ENCODE peak calls at places on chromosomes 6 and 20, in nine cellular contexts. Y is CD8-positive, alpha-beta T cell; A is effector memory CD4-positive, alpha-beta T cell; V is PC-9; S is upper lobe of right lung; C is transverse colon; F is IMR-90; L is ovary; Z is GM23338. P is an unnamed sample. For H3K36me3 and H3K4me1, the result is how much of the 10 kb centered on the place peaks cover.

GRCh38 chr20:45405566-45406259 is 2.4 kb upstream of the DBNDD2 start:
- DNase-seq in S (peak), Y (no peak), L (peak), Z (peak), C (peak), F (no peak), V (peak), A (no peak), P (peak)

GRCh38 chr20:23036371-23036770 is 1.3 kb downstream of the SSTR4 start:
- DNase-seq in Y (no peak), S (no peak), V (no peak), C (no peak), A (no peak), F (no peak), L (no peak), Z (no peak), P (no peak)

GRCh38 chr6:18477301-18477941 is 90.3 kb downstream of the RNF144B start:
- DNase-seq in Y (no peak), F (peak), V (no peak), L (no peak), C (no peak), A (no peak), S (no peak), Z (no peak), P (no peak)

GRCh38 chr20:24640686-24641085 is 171.3 kb downstream of the SYNDIG1 start:
- DNase-seq in F (no peak), V (no peak), Y (no peak), A (no peak), L (no peak), S (no peak), Z (no peak), C (no peak), P (no peak)

GRCh38 chr6:137698636-137699035 is 168.4 kb upstream of the TNFAIP3 start:
- DNase-seq in V (no peak), Y (no peak), F (peak), Z (no peak), S (no peak), L (no peak), C (peak), A (no peak), P (no peak)

GRCh38 chr20:11130554-11131166 is 456.9 kb upstream of the JAG1 start:
- DNase-seq in Y (no peak), V (no peak), S (no peak), A (no peak), Z (no peak), F (no peak), L (no peak), C (no peak), P (no peak)

GRCh38 chr6:150273457-150274309 is 95.1 kb upstream of the IYD start:
- DNase-seq in Y (no peak), C (no peak), F (no peak), S (no peak), V (no peak), A (no peak), Z (no peak), L (no peak), P (no peak)

GRCh38 chr6:166463363-166464067 is 80.8 kb upstream of the MPC1 start:
- DNase-seq in V (no peak), Y (no peak), A (no peak), F (no peak), S (no peak), Z (no peak), C (no peak), L (no peak), P (no peak)

GRCh38 chr6:90194371-90194841 is 102.2 kb downstream of the BACH2 start:
- DNase-seq in Y (no peak), A (no peak), F (peak), S (no peak), V (no peak), C (no peak), Z (no peak), L (no peak), P (no peak)

GRCh38 chr6:33622456-33623431 is 1.6 kb downstream of the ITPR3 start:
- DNase-seq in L (no peak), C (peak), S (peak), V (peak), Z (no peak), A (no peak), F (no peak), Y (no peak), P (no peak)

GRCh38 chr6:169789146-169789943 is 37.9 kb downstream of the ERMARD start:
- DNase-seq in Y (no peak), L (no peak), V (no peak), C (no peak), Z (peak), S (peak), A (no peak), F (no peak), P (no peak)

GRCh38 chr6:39226606-39227300 is 2.5 kb downstream of the KCNK5 start:
- DNase-seq in C (no peak), F (no peak), Y (no peak), V (no peak), Z (no peak), S (no peak), A (no peak), L (peak), P (no peak)

GRCh38 chr20:57176842-57177241 is 89.6 kb downstream of the BMP7 start:
- DNase-seq in V (no peak), L (no peak), Z (no peak), A (no peak), C (no peak), F (no peak), Y (no peak), S (no peak), P (no peak)

GRCh38 chr6:14272111-14273085 is 154.8 kb downstream of the CD83 start:
- DNase-seq in Z (no peak), L (no peak), C (no peak), S (no peak), V (peak), Y (no peak), A (no peak), F (peak), P (no peak)

GRCh38 chr6:33761922-33762629 is 15.4 kb upstream of the IP6K3 start:
- DNase-seq in V (peak), Y (peak), Z (peak), C (peak), F (peak), L (peak), A (no peak), S (peak), P (no peak)

GRCh38 chr6:147834377-147834776 is 325.9 kb downstream of the SAMD5 start:
- DNase-seq in C (no peak), V (no peak), Y (no peak), F (no peak), Z (no peak), S (no peak), A (no peak), L (no peak), P (no peak)

GRCh38 chr6:28906674-28907073 is 17.1 kb downstream of the TRIM27 start:
- DNase-seq in C (no peak), L (no peak), A (no peak), V (no peak), F (no peak), Y (no peak), S (no peak), Z (no peak), P (no peak)

GRCh38 chr6:69379518-69379917 is 417.3 kb downstream of the LMBRD1 start:
- DNase-seq in A (no peak), F (no peak), C (no peak), Y (no peak), V (no peak), Z (no peak), L (no peak), S (no peak), P (no peak)

GRCh38 chr6:159720708-159721107 is 6.6 kb upstream of the WTAP start:
- DNase-seq in Y (no peak), C (no peak), S (no peak), A (no peak), Z (peak), V (peak), F (no peak), L (no peak), P (no peak)

GRCh38 chr6:26087284-26088115 is at the start of gene HFE:
- DNase-seq in A (no peak), V (peak), Z (peak), C (peak), F (peak), L (peak), Y (peak), S (peak), P (no peak)
- H3K4me3 ChIP-seq in A (peak), V (peak), Z (peak), C (peak), F (peak), L (peak), Y (peak), S (peak), P (peak)

DNA sequence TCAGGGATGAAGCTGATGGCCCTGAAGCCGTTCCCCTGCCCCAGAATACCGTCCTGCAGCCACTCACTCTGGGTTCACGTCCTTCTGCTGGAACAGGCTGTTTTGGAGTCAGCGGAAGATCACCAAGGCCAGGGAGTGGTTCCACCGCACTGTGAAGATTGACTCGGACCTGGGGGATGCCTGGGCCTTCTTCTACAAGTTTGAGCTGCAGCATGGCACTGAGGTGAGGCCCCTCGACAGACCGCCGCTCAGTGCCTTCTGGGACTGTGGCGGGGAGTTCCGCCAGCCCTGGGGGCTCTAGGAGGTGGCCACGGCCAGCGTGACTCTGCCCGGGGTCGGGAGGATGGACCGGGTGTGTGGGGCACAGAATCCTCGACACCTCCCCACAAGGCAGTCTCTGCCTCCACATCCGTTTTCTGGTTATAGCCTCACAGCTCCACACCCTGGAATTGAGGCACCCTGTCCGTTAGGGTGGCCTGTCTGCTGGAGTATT is 4.1 kb upstream of the C20orf204 start:
- DNase-seq in V (no peak), Y (no peak), F (no peak), L (no peak), A (no peak), S (no peak), Z (no peak), C (no peak), P (no peak)
- H3K36me3 ChIP-seq in V (under half), Y (under half), F (half or more), L (under half), A (half or more), S (half or more), Z (under half), C (under half), P (under half)

GRCh38 chr6:158287047-158287446 is 25.2 kb upstream of the TULP4 start:
- DNase-seq in F (no peak), Y (no peak), S (no peak), V (no peak), L (no peak), C (peak), Z (no peak), A (no peak), P (no peak)

GRCh38 chr6:158284340-158285210 is 27.7 kb upstream of the TULP4 start:
- DNase-seq in Z (peak), L (no peak), A (no peak), F (peak), Y (no peak), S (peak), V (no peak), C (no peak), P (no peak)

GRCh38 chr6:158285321-158285960 is 26.8 kb upstream of the TULP4 start:
- DNase-seq in Z (no peak), L (no peak), Y (no peak), C (no peak), F (peak), S (no peak), V (no peak), A (no peak), P (no peak)

GRCh38 chr6:158283304-158284005 is 28.8 kb upstream of the TULP4 start:
- DNase-seq in L (no peak), Y (no peak), Z (peak), V (no peak), A (no peak), S (no peak), F (peak), C (no peak), P (no peak)

DNA sequence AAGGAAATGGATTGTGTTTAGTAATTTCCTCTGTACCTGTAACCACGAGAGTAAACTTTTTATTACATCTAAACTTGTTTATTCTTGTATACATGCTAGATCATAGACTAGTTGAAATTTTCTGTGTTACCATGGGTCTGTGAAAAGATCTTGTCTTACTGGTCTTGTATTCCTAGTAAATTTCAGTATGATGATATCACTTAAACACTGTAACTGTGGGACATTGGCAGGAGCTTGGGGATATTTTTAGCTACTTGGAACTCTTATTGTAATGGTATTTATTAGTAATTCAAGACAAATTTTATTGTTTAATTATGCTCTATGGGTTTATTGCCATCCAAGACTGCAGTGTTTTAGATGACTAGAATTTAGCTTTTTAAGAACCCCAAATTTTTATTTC is 25.9 kb upstream of the TULP4 start:
- DNase-seq in A (no peak), L (no peak), Z (no peak), S (no peak), V (no peak), C (no peak), Y (no peak), F (peak), P (no peak)
- H3K4me1 ChIP-seq in A (under half), L (under half), Z (under half), S (under half), V (under half), C (under half), Y (under half), F (under half), P (under half)

GRCh38 chr6:53107091-53107490 is 41.5 kb downstream of the GCM1 start:
- DNase-seq in C (no peak), A (no peak), L (no peak), Z (no peak), Y (no peak), F (peak), V (no peak), S (no peak), P (no peak)
- H3K4me3 ChIP-seq in C (no peak), A (no peak), L (no peak), Z (no peak), Y (no peak), F (no peak), V (no peak), S (no peak), P (no peak)

DNA sequence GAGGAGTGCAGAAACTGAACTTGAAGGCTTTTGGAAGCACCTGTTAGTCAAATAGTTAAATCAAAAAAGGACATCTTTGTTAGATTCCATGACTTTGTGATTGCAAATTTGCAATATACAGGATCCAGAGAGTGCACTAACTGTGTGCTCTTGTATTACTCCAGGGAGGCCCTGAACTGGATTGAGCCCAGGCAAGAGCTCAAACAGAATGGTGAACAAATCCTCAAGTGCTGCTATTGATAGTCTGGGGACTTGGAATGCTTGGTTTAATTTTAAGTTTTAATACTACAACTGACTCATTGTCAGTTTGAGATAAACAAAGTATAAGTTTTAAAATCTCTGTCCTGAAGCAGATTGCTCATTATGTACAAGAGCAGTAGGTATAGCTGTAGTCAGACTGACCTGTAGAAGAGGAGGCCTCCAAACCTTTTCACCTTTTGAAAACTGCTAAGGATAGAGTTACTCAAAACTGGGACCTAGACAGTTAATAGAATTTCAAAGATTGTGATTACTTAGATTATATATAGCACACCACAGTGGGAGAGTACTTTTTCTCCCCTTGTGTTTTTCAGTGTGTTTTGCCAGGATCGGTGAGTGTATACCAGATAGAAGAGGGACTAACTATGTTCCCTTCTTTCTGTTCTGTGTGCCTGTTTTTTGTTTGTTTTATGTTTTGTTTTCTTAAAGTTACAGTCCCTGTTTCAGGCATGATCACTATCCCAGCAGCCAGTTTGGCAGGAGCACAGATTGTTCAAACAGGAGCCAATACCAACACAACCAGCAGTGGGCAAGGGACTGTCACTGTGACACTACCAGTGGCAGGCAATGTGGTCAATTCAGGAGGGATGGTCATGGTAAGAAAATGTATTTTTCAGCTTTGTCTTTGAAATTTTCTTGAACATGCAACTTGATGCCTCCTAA is 18.3 kb downstream of the NFYA start:
- DNase-seq in Z (no peak), A (no peak), Y (no peak), V (no peak), C (no peak), L (no peak), S (no peak), F (peak), P (no peak)
- H3K36me3 ChIP-seq in Z (half or more), A (half or more), Y (half or more), V (half or more), C (under half), L (under half), S (half or more), F (under half), P (half or more)

GRCh38 chr6:94196891-94197290 is 777.5 kb upstream of the EPHA7 start:
- DNase-seq in Z (no peak), L (no peak), S (no peak), C (no peak), A (no peak), V (no peak), F (no peak), Y (no peak), P (no peak)
- H3K4me1 ChIP-seq in Z (under half), L (under half), S (under half), C (under half), A (under half), V (under half), F (under half), Y (under half), P (under half)

GRCh38 chr6:27126046-27126814 is 121.3 kb upstream of the PRSS16 start:
- DNase-seq in V (no peak), A (no peak), C (no peak), S (no peak), Y (no peak), F (no peak), L (no peak), Z (no peak), P (no peak)
- H3K4me3 ChIP-seq in V (peak), A (peak), C (no peak), S (peak), Y (peak), F (no peak), L (no peak), Z (no peak), P (no peak)

GRCh38 chr6:43196337-43196736 is 14.3 kb downstream of the CUL9 start:
- DNase-seq in C (no peak), V (no peak), Y (no peak), Z (no peak), S (no peak), A (no peak), F (no peak), L (no peak), P (no peak)
- H3K36me3 ChIP-seq in C (under half), V (under half), Y (under half), Z (under half), S (half or more), A (half or more), F (under half), L (under half), P (under half)

GRCh38 chr20:13687827-13688226 is 49.1 kb upstream of the TASP1 start:
- DNase-seq in F (no peak), Y (no peak), V (no peak), Z (no peak), A (no peak), C (no peak), S (no peak), L (no peak), P (no peak)

GRCh38 chr20:13684566-13685222 is 46.0 kb upstream of the TASP1 start:
- DNase-seq in S (no peak), Y (no peak), V (no peak), C (no peak), L (no peak), Z (no peak), F (no peak), A (no peak), P (no peak)

GRCh38 chr20:13681248-13682125 is 42.8 kb upstream of the TASP1 start:
- DNase-seq in F (no peak), A (no peak), Y (no peak), L (no peak), V (no peak), C (no peak), S (no peak), Z (no peak), P (no peak)

GRCh38 chr20:13685623-13686022 is 46.9 kb upstream of the TASP1 start:
- DNase-seq in C (no peak), S (no peak), L (no peak), A (no peak), V (no peak), Z (no peak), Y (no peak), F (no peak), P (no peak)

DNA sequence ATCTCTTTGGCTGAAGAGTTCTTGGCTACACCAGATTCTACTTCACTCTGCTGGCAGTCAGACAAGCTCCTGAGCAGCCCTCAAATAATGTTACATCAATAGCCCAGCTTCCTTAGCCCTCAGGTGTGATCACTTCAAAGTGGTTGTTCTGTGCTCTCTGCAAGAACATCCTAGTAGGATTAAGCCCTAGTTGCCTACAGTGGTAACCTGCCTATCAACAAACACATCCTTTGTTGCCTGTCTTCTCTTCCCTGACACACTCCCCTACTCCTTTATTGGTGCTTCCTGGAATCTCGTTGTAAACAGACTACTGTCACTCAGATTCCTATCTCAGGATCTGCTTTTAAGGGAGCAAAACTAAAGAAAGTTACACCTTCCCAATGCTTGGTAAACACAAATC is 45.1 kb upstream of the TASP1 start:
- DNase-seq in Z (no peak), Y (no peak), C (no peak), A (no peak), V (no peak), F (no peak), S (no peak), L (no peak), P (no peak)
- H3K4me1 ChIP-seq in Z (under half), Y (under half), C (under half), A (under half), V (under half), F (under half), S (under half), L (under half), P (under half)

GRCh38 chr6:130065616-130066015 is 47.2 kb downstream of the L3MBTL3 start:
- DNase-seq in C (no peak), S (no peak), F (peak), A (no peak), Z (no peak), Y (no peak), L (no peak), V (no peak), P (no peak)

GRCh38 chr6:130075879-130076278 is 57.5 kb downstream of the L3MBTL3 start:
- DNase-seq in L (no peak), Z (no peak), S (no peak), F (peak), V (no peak), Y (no peak), C (no peak), A (no peak), P (no peak)

GRCh38 chr6:130070747-130071146 is 52.4 kb downstream of the L3MBTL3 start:
- DNase-seq in F (no peak), Y (no peak), A (no peak), Z (no peak), C (no peak), L (no peak), V (no peak), S (no peak), P (no peak)

GRCh38 chr6:130069471-130069870 is 51.1 kb downstream of the L3MBTL3 start:
- DNase-seq in A (no peak), C (no peak), F (no peak), V (no peak), L (no peak), Y (no peak), Z (no peak), S (no peak), P (no peak)

DNA sequence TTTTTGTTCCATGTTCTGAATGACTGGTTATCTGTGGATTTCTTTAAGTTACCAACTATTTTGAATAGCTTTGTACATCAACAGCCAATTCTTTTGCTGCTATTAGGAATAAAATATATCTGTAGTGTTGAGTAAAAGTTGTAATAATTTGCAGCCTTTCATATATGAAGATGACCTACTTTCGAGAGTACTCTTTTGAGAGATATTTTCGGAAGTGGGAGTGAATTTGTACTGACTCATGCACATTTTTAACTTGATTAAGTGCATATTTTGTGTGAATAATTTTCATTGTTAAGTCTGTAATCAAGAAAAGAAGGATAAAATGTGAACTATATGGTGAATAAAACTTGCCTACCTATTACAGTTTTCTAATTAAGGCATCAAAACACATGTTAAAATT is 51.9 kb downstream of the L3MBTL3 start:
- DNase-seq in Z (no peak), V (no peak), A (no peak), S (no peak), L (no peak), C (no peak), F (no peak), Y (no peak), P (no peak)
- H3K4me3 ChIP-seq in Z (no peak), V (no peak), A (no peak), S (no peak), L (no peak), C (no peak), F (no peak), Y (no peak), P (no peak)

P was measured in RWPE2.